ENCODE peak calls at places on chromosome 13, in nine cellular contexts. One of them, this sample, is unnamed.

GRCh38 chr13:58399263-58399662 is 767.7 kb downstream of the PCDH17 start:
- DNase-seq in breast epithelium: no peak
- DNase-seq in NCI-H1105 treated with DMSO at 0.1 percent for 48 hours: no peak
- DNase-seq in cardiac muscle cell: no peak
- DNase-seq in stimulated activated CD8-positive, alpha-beta memory T cell treated with anti-CD3 and anti-CD28 coated beads, Interleukin-15, amount 100 ng/mL, for 24 hours: no peak
- DNase-seq in caudate nucleus: no peak
- DNase-seq in fibroblast of lung: no peak
- DNase-seq in GM23248: no peak
- DNase-seq in head of caudate nucleus: no peak
- DNase-seq in this sample: no peak

GRCh38 chr13:59441596-59442280 is 722.0 kb downstream of the DIAPH3 start:
- DNase-seq in fibroblast of lung: no peak
- DNase-seq in NCI-H1105 treated with DMSO at 0.1 percent for 48 hours: no peak
- DNase-seq in breast epithelium: no peak
- DNase-seq in cardiac muscle cell: no peak
- DNase-seq in GM23248: no peak
- DNase-seq in head of caudate nucleus: no peak
- DNase-seq in caudate nucleus: no peak
- DNase-seq in stimulated activated CD8-positive, alpha-beta memory T cell treated with anti-CD3 and anti-CD28 coated beads, Interleukin-15, amount 100 ng/mL, for 24 hours: no peak
- DNase-seq in this sample: no peak

GRCh38 chr13:113397606-113398425 is 33.9 kb upstream of the GRTP1 start:
- DNase-seq in GM23248: no peak
- DNase-seq in stimulated activated CD8-positive, alpha-beta memory T cell treated with anti-CD3 and anti-CD28 coated beads, Interleukin-15, amount 100 ng/mL, for 24 hours: no peak
- DNase-seq in fibroblast of lung: no peak
- DNase-seq in caudate nucleus: no peak
- DNase-seq in cardiac muscle cell: no peak
- DNase-seq in NCI-H1105 treated with DMSO at 0.1 percent for 48 hours: no peak
- DNase-seq in head of caudate nucleus: no peak
- DNase-seq in breast epithelium: no peak
- DNase-seq in this sample: no peak

GRCh38 chr13:48857576-48857975 is 118.1 kb upstream of the FNDC3A start:
- DNase-seq in cardiac muscle cell: no peak
- DNase-seq in caudate nucleus: no peak
- DNase-seq in head of caudate nucleus: no peak
- DNase-seq in NCI-H1105 treated with DMSO at 0.1 percent for 48 hours: no peak
- DNase-seq in GM23248: no peak
- DNase-seq in fibroblast of lung: no peak
- DNase-seq in breast epithelium: no peak
- DNase-seq in stimulated activated CD8-positive, alpha-beta memory T cell treated with anti-CD3 and anti-CD28 coated beads, Interleukin-15, amount 100 ng/mL, for 24 hours: no peak
- DNase-seq in this sample: no peak

GRCh38 chr13:59587971-59588716 is 575.6 kb downstream of the DIAPH3 start:
- DNase-seq in cardiac muscle cell: no peak
- DNase-seq in breast epithelium: no peak
- DNase-seq in caudate nucleus: no peak
- DNase-seq in head of caudate nucleus: no peak
- DNase-seq in fibroblast of lung: no peak
- DNase-seq in stimulated activated CD8-positive, alpha-beta memory T cell treated with anti-CD3 and anti-CD28 coated beads, Interleukin-15, amount 100 ng/mL, for 24 hours: no peak
- DNase-seq in GM23248: no peak
- DNase-seq in NCI-H1105 treated with DMSO at 0.1 percent for 48 hours: no peak
- DNase-seq in this sample: no peak

GRCh38 chr13:98267080-98267912 is 90.2 kb upstream of the RNF113B start:
- DNase-seq in caudate nucleus: no peak
- DNase-seq in cardiac muscle cell: peak
- DNase-seq in GM23248: peak
- DNase-seq in fibroblast of lung: peak
- DNase-seq in head of caudate nucleus: no peak
- DNase-seq in breast epithelium: no peak
- DNase-seq in stimulated activated CD8-positive, alpha-beta memory T cell treated with anti-CD3 and anti-CD28 coated beads, Interleukin-15, amount 100 ng/mL, for 24 hours: no peak
- DNase-seq in NCI-H1105 treated with DMSO at 0.1 percent for 48 hours: no peak
- DNase-seq in this sample: no peak

GRCh38 chr13:57787058-57787791 is 155.7 kb downstream of the PCDH17 start:
- DNase-seq in breast epithelium: no peak
- DNase-seq in fibroblast of lung: no peak
- DNase-seq in GM23248: no peak
- DNase-seq in head of caudate nucleus: no peak
- DNase-seq in NCI-H1105 treated with DMSO at 0.1 percent for 48 hours: peak
- DNase-seq in stimulated activated CD8-positive, alpha-beta memory T cell treated with anti-CD3 and anti-CD28 coated beads, Interleukin-15, amount 100 ng/mL, for 24 hours: no peak
- DNase-seq in caudate nucleus: no peak
- DNase-seq in cardiac muscle cell: no peak
- DNase-seq in this sample: no peak

GRCh38 chr13:50244913-50245574 is 229.8 kb downstream of the KCNRG start:
- DNase-seq in NCI-H1105 treated with DMSO at 0.1 percent for 48 hours: no peak
- DNase-seq in caudate nucleus: no peak
- DNase-seq in fibroblast of lung: peak
- DNase-seq in breast epithelium: peak
- DNase-seq in GM23248: peak
- DNase-seq in cardiac muscle cell: peak
- DNase-seq in head of caudate nucleus: no peak
- DNase-seq in stimulated activated CD8-positive, alpha-beta memory T cell treated with anti-CD3 and anti-CD28 coated beads, Interleukin-15, amount 100 ng/mL, for 24 hours: no peak
- DNase-seq in this sample: no peak

GRCh38 chr13:89375839-89376238 is 1704.7 kb downstream of the SLITRK5 start:
- DNase-seq in cardiac muscle cell: peak
- DNase-seq in NCI-H1105 treated with DMSO at 0.1 percent for 48 hours: no peak
- DNase-seq in GM23248: peak
- DNase-seq in head of caudate nucleus: no peak
- DNase-seq in caudate nucleus: no peak
- DNase-seq in fibroblast of lung: peak
- DNase-seq in stimulated activated CD8-positive, alpha-beta memory T cell treated with anti-CD3 and anti-CD28 coated beads, Interleukin-15, amount 100 ng/mL, for 24 hours: no peak
- DNase-seq in breast epithelium: no peak
- DNase-seq in this sample: no peak

GRCh38 chr13:113601166-113602070 is 16.9 kb downstream of the TFDP1 start:
- DNase-seq in stimulated activated CD8-positive, alpha-beta memory T cell treated with anti-CD3 and anti-CD28 coated beads, Interleukin-15, amount 100 ng/mL, for 24 hours: no peak
- DNase-seq in head of caudate nucleus: no peak
- DNase-seq in fibroblast of lung: no peak
- DNase-seq in GM23248: no peak
- DNase-seq in caudate nucleus: no peak
- DNase-seq in breast epithelium: no peak
- DNase-seq in cardiac muscle cell: no peak
- DNase-seq in NCI-H1105 treated with DMSO at 0.1 percent for 48 hours: no peak
- DNase-seq in this sample: no peak

GRCh38 chr13:43830481-43830873 is 43.7 kb upstream of the ENOX1 start:
- DNase-seq in breast epithelium: no peak
- DNase-seq in head of caudate nucleus: peak
- DNase-seq in stimulated activated CD8-positive, alpha-beta memory T cell treated with anti-CD3 and anti-CD28 coated beads, Interleukin-15, amount 100 ng/mL, for 24 hours: no peak
- DNase-seq in caudate nucleus: no peak
- DNase-seq in NCI-H1105 treated with DMSO at 0.1 percent for 48 hours: no peak
- DNase-seq in GM23248: peak
- DNase-seq in fibroblast of lung: peak
- DNase-seq in cardiac muscle cell: peak
- DNase-seq in this sample: no peak

GRCh38 chr13:30652746-30653145 is 35.0 kb downstream of the USPL1 start:
- DNase-seq in GM23248: no peak
- DNase-seq in caudate nucleus: no peak
- DNase-seq in head of caudate nucleus: no peak
- DNase-seq in fibroblast of lung: peak
- DNase-seq in breast epithelium: no peak
- DNase-seq in NCI-H1105 treated with DMSO at 0.1 percent for 48 hours: no peak
- DNase-seq in stimulated activated CD8-positive, alpha-beta memory T cell treated with anti-CD3 and anti-CD28 coated beads, Interleukin-15, amount 100 ng/mL, for 24 hours: no peak
- DNase-seq in cardiac muscle cell: no peak
- DNase-seq in this sample: no peak

GRCh38 chr13:43760257-43760656 is 26.5 kb downstream of the ENOX1 start:
- DNase-seq in head of caudate nucleus: no peak
- DNase-seq in stimulated activated CD8-positive, alpha-beta memory T cell treated with anti-CD3 and anti-CD28 coated beads, Interleukin-15, amount 100 ng/mL, for 24 hours: no peak
- DNase-seq in breast epithelium: no peak
- DNase-seq in fibroblast of lung: no peak
- DNase-seq in GM23248: no peak
- DNase-seq in NCI-H1105 treated with DMSO at 0.1 percent for 48 hours: no peak
- DNase-seq in cardiac muscle cell: no peak
- DNase-seq in caudate nucleus: no peak
- DNase-seq in this sample: no peak

GRCh38 chr13:105665284-105665683 is 870.2 kb downstream of the EFNB2 start:
- DNase-seq in stimulated activated CD8-positive, alpha-beta memory T cell treated with anti-CD3 and anti-CD28 coated beads, Interleukin-15, amount 100 ng/mL, for 24 hours: no peak
- DNase-seq in fibroblast of lung: no peak
- DNase-seq in GM23248: no peak
- DNase-seq in head of caudate nucleus: no peak
- DNase-seq in breast epithelium: no peak
- DNase-seq in caudate nucleus: no peak
- DNase-seq in cardiac muscle cell: no peak
- DNase-seq in NCI-H1105 treated with DMSO at 0.1 percent for 48 hours: no peak
- DNase-seq in this sample: no peak

GRCh38 chr13:26228080-26228479 is 6.0 kb upstream of the RNF6 start:
- DNase-seq in cardiac muscle cell: no peak
- DNase-seq in stimulated activated CD8-positive, alpha-beta memory T cell treated with anti-CD3 and anti-CD28 coated beads, Interleukin-15, amount 100 ng/mL, for 24 hours: no peak
- DNase-seq in head of caudate nucleus: peak
- DNase-seq in GM23248: no peak
- DNase-seq in NCI-H1105 treated with DMSO at 0.1 percent for 48 hours: no peak
- DNase-seq in breast epithelium: no peak
- DNase-seq in caudate nucleus: no peak
- DNase-seq in fibroblast of lung: no peak
- DNase-seq in this sample: no peak

GRCh38 chr13:99971576-99972189 is at the start of gene ZIC5:
- DNase-seq in cardiac muscle cell: no peak
- DNase-seq in fibroblast of lung: no peak
- DNase-seq in breast epithelium: no peak
- DNase-seq in caudate nucleus: no peak
- DNase-seq in GM23248: no peak
- DNase-seq in head of caudate nucleus: no peak
- DNase-seq in stimulated activated CD8-positive, alpha-beta memory T cell treated with anti-CD3 and anti-CD28 coated beads, Interleukin-15, amount 100 ng/mL, for 24 hours: no peak
- DNase-seq in NCI-H1105 treated with DMSO at 0.1 percent for 48 hours: no peak
- DNase-seq in this sample: peak

GRCh38 chr13:31950121-31950810 is 81.3 kb upstream of the FRY start:
- DNase-seq in fibroblast of lung: no peak
- DNase-seq in head of caudate nucleus: no peak
- DNase-seq in NCI-H1105 treated with DMSO at 0.1 percent for 48 hours: no peak
- DNase-seq in stimulated activated CD8-positive, alpha-beta memory T cell treated with anti-CD3 and anti-CD28 coated beads, Interleukin-15, amount 100 ng/mL, for 24 hours: no peak
- DNase-seq in GM23248: no peak
- DNase-seq in breast epithelium: no peak
- DNase-seq in caudate nucleus: no peak
- DNase-seq in cardiac muscle cell: no peak
- DNase-seq in this sample: no peak

GRCh38 chr13:79237981-79238380 is 168.1 kb downstream of the RBM26 start:
- DNase-seq in caudate nucleus: no peak
- DNase-seq in cardiac muscle cell: peak
- DNase-seq in stimulated activated CD8-positive, alpha-beta memory T cell treated with anti-CD3 and anti-CD28 coated beads, Interleukin-15, amount 100 ng/mL, for 24 hours: no peak
- DNase-seq in GM23248: no peak
- DNase-seq in fibroblast of lung: no peak
- DNase-seq in breast epithelium: no peak
- DNase-seq in NCI-H1105 treated with DMSO at 0.1 percent for 48 hours: no peak
- DNase-seq in head of caudate nucleus: no peak
- DNase-seq in this sample: no peak

GRCh38 chr13:69585656-69586055 is 522.0 kb upstream of the ATXN8OS start:
- DNase-seq in cardiac muscle cell: no peak
- DNase-seq in head of caudate nucleus: peak
- DNase-seq in breast epithelium: no peak
- DNase-seq in NCI-H1105 treated with DMSO at 0.1 percent for 48 hours: no peak
- DNase-seq in GM23248: no peak
- DNase-seq in caudate nucleus: no peak
- DNase-seq in fibroblast of lung: no peak
- DNase-seq in stimulated activated CD8-positive, alpha-beta memory T cell treated with anti-CD3 and anti-CD28 coated beads, Interleukin-15, amount 100 ng/mL, for 24 hours: no peak
- DNase-seq in this sample: no peak

GRCh38 chr13:112446347-112446861 is 70.2 kb downstream of the SPACA7 start:
- DNase-seq in NCI-H1105 treated with DMSO at 0.1 percent for 48 hours: no peak
- DNase-seq in cardiac muscle cell: no peak
- DNase-seq in stimulated activated CD8-positive, alpha-beta memory T cell treated with anti-CD3 and anti-CD28 coated beads, Interleukin-15, amount 100 ng/mL, for 24 hours: no peak
- DNase-seq in GM23248: no peak
- DNase-seq in breast epithelium: no peak
- DNase-seq in head of caudate nucleus: no peak
- DNase-seq in fibroblast of lung: no peak
- DNase-seq in caudate nucleus: no peak
- DNase-seq in this sample: no peak

GRCh38 chr13:108920137-108920536 is 290.7 kb downstream of the MYO16 start:
- DNase-seq in caudate nucleus: no peak
- DNase-seq in head of caudate nucleus: no peak
- DNase-seq in breast epithelium: no peak
- DNase-seq in NCI-H1105 treated with DMSO at 0.1 percent for 48 hours: no peak
- DNase-seq in cardiac muscle cell: no peak
- DNase-seq in fibroblast of lung: no peak
- DNase-seq in GM23248: no peak
- DNase-seq in stimulated activated CD8-positive, alpha-beta memory T cell treated with anti-CD3 and anti-CD28 coated beads, Interleukin-15, amount 100 ng/mL, for 24 hours: no peak
- DNase-seq in this sample: no peak

GRCh38 chr13:84607614-84608013 is 725.3 kb upstream of the SLITRK1 start:
- DNase-seq in breast epithelium: no peak
- DNase-seq in GM23248: peak
- DNase-seq in head of caudate nucleus: no peak
- DNase-seq in stimulated activated CD8-positive, alpha-beta memory T cell treated with anti-CD3 and anti-CD28 coated beads, Interleukin-15, amount 100 ng/mL, for 24 hours: no peak
- DNase-seq in caudate nucleus: no peak
- DNase-seq in NCI-H1105 treated with DMSO at 0.1 percent for 48 hours: no peak
- DNase-seq in cardiac muscle cell: peak
- DNase-seq in fibroblast of lung: peak
- DNase-seq in this sample: no peak

GRCh38 chr13:95573226-95573625 is 20.7 kb downstream of the CLDN10 start:
- DNase-seq in cardiac muscle cell: peak
- DNase-seq in breast epithelium: no peak
- DNase-seq in NCI-H1105 treated with DMSO at 0.1 percent for 48 hours: no peak
- DNase-seq in caudate nucleus: no peak
- DNase-seq in head of caudate nucleus: no peak
- DNase-seq in GM23248: peak
- DNase-seq in fibroblast of lung: peak
- DNase-seq in stimulated activated CD8-positive, alpha-beta memory T cell treated with anti-CD3 and anti-CD28 coated beads, Interleukin-15, amount 100 ng/mL, for 24 hours: no peak
- DNase-seq in this sample: no peak

GRCh38 chr13:109941951-109942350 is 155.6 kb upstream of the IRS2 start:
- DNase-seq in head of caudate nucleus: no peak
- DNase-seq in fibroblast of lung: peak
- DNase-seq in cardiac muscle cell: peak
- DNase-seq in breast epithelium: no peak
- DNase-seq in caudate nucleus: no peak
- DNase-seq in GM23248: peak
- DNase-seq in NCI-H1105 treated with DMSO at 0.1 percent for 48 hours: no peak
- DNase-seq in stimulated activated CD8-positive, alpha-beta memory T cell treated with anti-CD3 and anti-CD28 coated beads, Interleukin-15, amount 100 ng/mL, for 24 hours: no peak
- DNase-seq in this sample: no peak

GRCh38 chr13:29543230-29544215 is 52.0 kb downstream of the SLC7A1 start:
- DNase-seq in caudate nucleus: no peak
- DNase-seq in fibroblast of lung: peak
- DNase-seq in stimulated activated CD8-positive, alpha-beta memory T cell treated with anti-CD3 and anti-CD28 coated beads, Interleukin-15, amount 100 ng/mL, for 24 hours: peak
- DNase-seq in head of caudate nucleus: no peak
- DNase-seq in GM23248: peak
- DNase-seq in NCI-H1105 treated with DMSO at 0.1 percent for 48 hours: no peak
- DNase-seq in breast epithelium: no peak
- DNase-seq in cardiac muscle cell: peak
- DNase-seq in this sample: no peak

GRCh38 chr13:57629821-57630235 is 1.7 kb upstream of the PCDH17 start:
- DNase-seq in head of caudate nucleus: peak
- DNase-seq in breast epithelium: no peak
- DNase-seq in fibroblast of lung: peak
- DNase-seq in caudate nucleus: peak
- DNase-seq in GM23248: peak
- DNase-seq in cardiac muscle cell: peak
- DNase-seq in NCI-H1105 treated with DMSO at 0.1 percent for 48 hours: no peak
- DNase-seq in stimulated activated CD8-positive, alpha-beta memory T cell treated with anti-CD3 and anti-CD28 coated beads, Interleukin-15, amount 100 ng/mL, for 24 hours: no peak
- DNase-seq in this sample: peak

GRCh38 chr13:29131159-29131558 is 311.0 kb downstream of the MTUS2 start:
- DNase-seq in breast epithelium: no peak
- DNase-seq in stimulated activated CD8-positive, alpha-beta memory T cell treated with anti-CD3 and anti-CD28 coated beads, Interleukin-15, amount 100 ng/mL, for 24 hours: no peak
- DNase-seq in GM23248: no peak
- DNase-seq in head of caudate nucleus: no peak
- DNase-seq in NCI-H1105 treated with DMSO at 0.1 percent for 48 hours: no peak
- DNase-seq in cardiac muscle cell: no peak
- DNase-seq in fibroblast of lung: no peak
- DNase-seq in caudate nucleus: no peak
- DNase-seq in this sample: no peak

GRCh38 chr13:113785051-113786010 is 26.3 kb downstream of the TMEM255B start:
- DNase-seq in head of caudate nucleus: no peak
- DNase-seq in breast epithelium: no peak
- DNase-seq in fibroblast of lung: peak
- DNase-seq in stimulated activated CD8-positive, alpha-beta memory T cell treated with anti-CD3 and anti-CD28 coated beads, Interleukin-15, amount 100 ng/mL, for 24 hours: no peak
- DNase-seq in cardiac muscle cell: peak
- DNase-seq in caudate nucleus: no peak
- DNase-seq in NCI-H1105 treated with DMSO at 0.1 percent for 48 hours: no peak
- DNase-seq in GM23248: peak
- DNase-seq in this sample: no peak

GRCh38 chr13:79710376-79710775 is 229.4 kb downstream of the NDFIP2 start:
- DNase-seq in breast epithelium: no peak
- DNase-seq in caudate nucleus: no peak
- DNase-seq in fibroblast of lung: peak
- DNase-seq in head of caudate nucleus: no peak
- DNase-seq in cardiac muscle cell: peak
- DNase-seq in stimulated activated CD8-positive, alpha-beta memory T cell treated with anti-CD3 and anti-CD28 coated beads, Interleukin-15, amount 100 ng/mL, for 24 hours: no peak
- DNase-seq in GM23248: peak
- DNase-seq in NCI-H1105 treated with DMSO at 0.1 percent for 48 hours: no peak
- DNase-seq in this sample: no peak

GRCh38 chr13:45700971-45701900 is 884 bp upstream of the CBY2 start:
- DNase-seq in NCI-H1105 treated with DMSO at 0.1 percent for 48 hours: no peak
- DNase-seq in stimulated activated CD8-positive, alpha-beta memory T cell treated with anti-CD3 and anti-CD28 coated beads, Interleukin-15, amount 100 ng/mL, for 24 hours: no peak
- DNase-seq in fibroblast of lung: no peak
- DNase-seq in caudate nucleus: no peak
- DNase-seq in breast epithelium: no peak
- DNase-seq in head of caudate nucleus: no peak
- DNase-seq in cardiac muscle cell: peak
- DNase-seq in GM23248: no peak
- DNase-seq in this sample: no peak

GRCh38 chr13:41934120-41934519 is 26.8 kb downstream of the VWA8 start:
- DNase-seq in fibroblast of lung: no peak
- DNase-seq in GM23248: no peak
- DNase-seq in breast epithelium: no peak
- DNase-seq in stimulated activated CD8-positive, alpha-beta memory T cell treated with anti-CD3 and anti-CD28 coated beads, Interleukin-15, amount 100 ng/mL, for 24 hours: no peak
- DNase-seq in caudate nucleus: no peak
- DNase-seq in head of caudate nucleus: no peak
- DNase-seq in NCI-H1105 treated with DMSO at 0.1 percent for 48 hours: no peak
- DNase-seq in cardiac muscle cell: no peak
- DNase-seq in this sample: no peak

This sample was measured in hippocampal formation.